ENCODE peak calls at places on chromosomes 16 and 17, in ten cellular contexts. S is foreskin fibroblast, U is K562, P is gastrocnemius medialis, L is choroid plexus epithelial cell, D is body of pancreas, G is right lobe of liver, Y is ovary, H is heart right ventricle, X is endothelial cell. T is an unnamed sample.

GRCh38 chr17:37273419-37274051 is 102.2 kb upstream of the C17orf78 start:
- DNase-seq in S (peak; percentile 48), U (peak; percentile 46), P (no peak), L (peak; percentile 92), D (no peak), G (no peak), Y (no peak), H (no peak), X (no peak), T (peak; percentile 22)

GRCh38 chr16:85637808-85638186 is 24.7 kb downstream of the GSE1 start:
- DNase-seq in S (no peak), U (no peak), P (no peak), L (no peak), D (peak; percentile 77), G (no peak), Y (no peak), H (peak; percentile 54), X (no peak), T (no peak)

GRCh38 chr17:73564856-73565255 is 79.4 kb downstream of the SDK2 start:
- DNase-seq in S (no peak), U (no peak), P (no peak), L (no peak), D (no peak), G (no peak), Y (no peak), H (no peak), X (no peak), T (no peak)

GRCh38 chr16:85389679-85390470 is 223.2 kb upstream of the GSE1 start:
- DNase-seq in S (no peak), U (no peak), P (no peak), L (no peak), D (no peak), G (peak; percentile 50), Y (peak; percentile 23), H (peak; percentile 8), X (peak; percentile 1), T (no peak)

GRCh38 chr17:31216053-31216751 is 80.8 kb downstream of the OMG start:
- DNase-seq in S (peak; percentile 83), U (no peak), P (no peak), L (peak; percentile 89), D (no peak), G (no peak), Y (no peak), H (no peak), X (no peak), T (peak; percentile 94)

GRCh38 chr17:30345089-30345433 is 11.2 kb upstream of the TMIGD1 start:
- DNase-seq in S (no peak), U (no peak), P (no peak), L (no peak), D (no peak), G (no peak), Y (no peak), H (no peak), X (no peak), T (no peak)

GRCh38 chr17:33366998-33367397 is 73.9 kb upstream of the ASIC2 start:
- DNase-seq in S (no peak), U (no peak), P (no peak), L (no peak), D (no peak), G (no peak), Y (no peak), H (no peak), X (no peak), T (no peak)

GRCh38 chr16:50696575-50697420 is 3.4 kb downstream of the NOD2 start:
- DNase-seq in S (peak; percentile 46), U (peak; percentile 72), P (peak; percentile 74), L (peak; percentile 82), D (peak; percentile 83), G (peak; percentile 95), Y (peak; percentile 47), H (peak; percentile 75), X (no peak), T (peak; percentile 56)

DNA sequence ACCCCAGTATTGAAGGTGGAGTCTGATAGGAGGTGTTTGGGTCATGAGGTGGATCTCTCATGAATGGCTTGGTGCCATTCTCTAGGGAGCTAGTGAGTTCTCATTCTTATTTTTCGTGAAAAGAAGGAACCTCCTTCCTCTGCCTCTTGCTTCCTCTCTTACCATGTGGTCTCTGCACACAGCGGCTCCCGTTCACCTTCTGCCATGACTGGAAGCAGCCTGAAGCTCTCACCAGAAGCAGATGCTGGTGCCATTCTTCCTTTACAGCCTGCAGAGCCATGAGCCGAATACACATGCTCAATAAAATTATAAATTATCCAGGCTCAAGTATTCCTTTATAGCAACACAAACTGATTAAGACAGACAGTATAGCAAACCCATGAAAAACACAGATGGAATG is 545.1 kb upstream of the C16orf82 start:
- DNase-seq in S (no peak), U (no peak), P (no peak), L (no peak), D (no peak), G (no peak), Y (no peak), H (no peak), X (no peak), T (no peak)
- TF ChIP-seq CTCF in S (no peak), U (no peak), P (no peak), L (no peak), D (no peak), G (no peak), Y (no peak), H (no peak), X (no peak), T (no peak)

GRCh38 chr17:50161911-50162288 is 3.9 kb upstream of the SGCA start:
- DNase-seq in S (no peak), U (no peak), P (no peak), L (no peak), D (no peak), G (no peak), Y (no peak), H (no peak), X (no peak), T (no peak)

GRCh38 chr17:50163846-50164696 is 1.7 kb upstream of the SGCA start:
- DNase-seq in S (no peak), U (no peak), P (peak; percentile 60), L (no peak), D (no peak), G (peak; percentile 49), Y (no peak), H (peak; percentile 65), X (no peak), T (no peak)

GRCh38 chr17:50162466-50163254 is 3.1 kb upstream of the SGCA start:
- DNase-seq in S (no peak), U (no peak), P (no peak), L (no peak), D (no peak), G (peak; percentile 44), Y (no peak), H (no peak), X (no peak), T (no peak)

GRCh38 chr17:50157891-50158290 is 7.4 kb upstream of the PPP1R9B start:
- DNase-seq in S (no peak), U (no peak), P (no peak), L (no peak), D (no peak), G (no peak), Y (no peak), H (no peak), X (no peak), T (no peak)

GRCh38 chr17:50161023-50161910 is 4.5 kb upstream of the SGCA start:
- DNase-seq in S (peak; percentile 97), U (peak; percentile 99), P (peak; percentile 85), L (peak; percentile 90), D (peak; percentile 88), G (peak; percentile 92), Y (peak; percentile 97), H (peak; percentile 94), X (peak; percentile 98), T (peak; percentile 87)
- TF ChIP-seq CTCF in S (peak; percentile 92), U (peak; percentile 97), P (peak; percentile 94), L (peak; percentile 88), D (peak; percentile 89), G (peak; percentile 97), Y (peak; percentile 98), H (peak; percentile 92), X (peak; percentile 86), T (peak; percentile 97)

GRCh38 chr16:48836641-48837040 is 226.7 kb upstream of the N4BP1 start:
- DNase-seq in S (no peak), U (no peak), P (no peak), L (no peak), D (no peak), G (no peak), Y (no peak), H (no peak), X (no peak), T (no peak)

GRCh38 chr16:48829911-48830310 is 219.9 kb upstream of the N4BP1 start:
- DNase-seq in S (no peak), U (no peak), P (no peak), L (no peak), D (no peak), G (no peak), Y (no peak), H (no peak), X (no peak), T (no peak)

GRCh38 chr16:48831081-48831722 is 221.2 kb upstream of the N4BP1 start:
- DNase-seq in S (no peak), U (peak; percentile 22), P (no peak), L (no peak), D (no peak), G (no peak), Y (no peak), H (no peak), X (peak; percentile 61), T (no peak)

GRCh38 chr16:48833461-48833860 is 223.5 kb upstream of the N4BP1 start:
- DNase-seq in S (no peak), U (no peak), P (no peak), L (no peak), D (no peak), G (no peak), Y (no peak), H (no peak), X (no peak), T (no peak)

GRCh38 chr16:48834576-48834975 is 224.6 kb upstream of the N4BP1 start:
- DNase-seq in S (no peak), U (no peak), P (no peak), L (no peak), D (no peak), G (no peak), Y (no peak), H (no peak), X (peak; percentile 20), T (no peak)
- TF ChIP-seq CTCF in S (no peak), U (no peak), P (no peak), L (no peak), D (no peak), G (no peak), Y (no peak), H (no peak), X (no peak), T (no peak)

GRCh38 chr17:77445908-77446535 is 305.3 kb downstream of the SEC14L1 start:
- DNase-seq in S (peak; percentile 33), U (no peak), P (no peak), L (peak; percentile 71), D (peak; percentile 53), G (no peak), Y (no peak), H (no peak), X (peak; percentile 45), T (no peak)

GRCh38 chr17:77445030-77445907 is 304.5 kb downstream of the SEC14L1 start:
- DNase-seq in S (peak; percentile 85), U (no peak), P (peak; percentile 52), L (no peak), D (peak; percentile 67), G (no peak), Y (peak; percentile 69), H (no peak), X (no peak), T (peak; percentile 43)

GRCh38 chr17:77444653-77445029 is 303.9 kb downstream of the SEC14L1 start:
- DNase-seq in S (peak; percentile 89), U (peak; percentile 59), P (no peak), L (no peak), D (peak; percentile 43), G (no peak), Y (peak; percentile 79), H (no peak), X (no peak), T (peak; percentile 48)

GRCh38 chr17:77449373-77449907 is 308.7 kb downstream of the SEC14L1 start:
- DNase-seq in S (no peak), U (no peak), P (no peak), L (no peak), D (no peak), G (no peak), Y (no peak), H (no peak), X (no peak), T (no peak)

GRCh38 chr17:77446959-77447634 is 306.3 kb downstream of the SEC14L1 start:
- DNase-seq in S (peak; percentile 69), U (no peak), P (no peak), L (no peak), D (no peak), G (no peak), Y (no peak), H (no peak), X (no peak), T (no peak)
- TF ChIP-seq CTCF in S (no peak), U (no peak), P (no peak), L (peak; percentile 21), D (no peak), G (no peak), Y (no peak), H (no peak), X (no peak), T (no peak)

T was measured in HFFc6.